ENCODE peak calls at places on chromosome 19, in five cellular contexts. One of them, this sample, is unnamed.
A peak's percentile ranks its signal among the peaks of the same experiment; 100 is the strongest.

GRCh38 chr19:30395283-30395682 is 23.1 kb downstream of the ZNF536 start:
- DNase-seq in activated CD8-positive, alpha-beta T cell treated with anti-CD3 and anti-CD28 coated beads for 36 hours: no peak
- DNase-seq in Kasumi-1: no peak
- DNase-seq in central memory CD4-positive, alpha-beta T cell: no peak
- DNase-seq in activated naive CD4-positive, alpha-beta T cell treated with Interleukin-2 at 50 U/mL for 16 hours: no peak
- DNase-seq in this sample: no peak

GRCh38 chr19:7900931-7901330 is 2.7 kb upstream of the MAP2K7 start:
- DNase-seq in activated CD8-positive, alpha-beta T cell treated with anti-CD3 and anti-CD28 coated beads for 36 hours: no peak
- DNase-seq in Kasumi-1: no peak
- DNase-seq in central memory CD4-positive, alpha-beta T cell: no peak
- DNase-seq in activated naive CD4-positive, alpha-beta T cell treated with Interleukin-2 at 50 U/mL for 16 hours: no peak
- DNase-seq in this sample: no peak

GRCh38 chr19:2199215-2199614 is 35.5 kb downstream of the DOT1L start:
- DNase-seq in activated CD8-positive, alpha-beta T cell treated with anti-CD3 and anti-CD28 coated beads for 36 hours: no peak
- DNase-seq in Kasumi-1: no peak
- DNase-seq in central memory CD4-positive, alpha-beta T cell: no peak
- DNase-seq in activated naive CD4-positive, alpha-beta T cell treated with Interleukin-2 at 50 U/mL for 16 hours: no peak
- DNase-seq in this sample: no peak

GRCh38 chr19:51479531-51480331 is 1.4 kb downstream of the CEACAM18 start:
- DNase-seq in activated CD8-positive, alpha-beta T cell treated with anti-CD3 and anti-CD28 coated beads for 36 hours: peak; percentile 77
- DNase-seq in Kasumi-1: no peak
- DNase-seq in central memory CD4-positive, alpha-beta T cell: no peak
- DNase-seq in activated naive CD4-positive, alpha-beta T cell treated with Interleukin-2 at 50 U/mL for 16 hours: peak; percentile 26
- DNase-seq in this sample: no peak

GRCh38 chr19:58393725-58394033 is 1.8 kb upstream of the RNF225 start:
- DNase-seq in activated CD8-positive, alpha-beta T cell treated with anti-CD3 and anti-CD28 coated beads for 36 hours: no peak
- DNase-seq in Kasumi-1: no peak
- DNase-seq in central memory CD4-positive, alpha-beta T cell: no peak
- DNase-seq in activated naive CD4-positive, alpha-beta T cell treated with Interleukin-2 at 50 U/mL for 16 hours: no peak
- DNase-seq in this sample: no peak

GRCh38 chr19:29548483-29549085 is 22.8 kb downstream of the VSTM2B start:
- DNase-seq in activated CD8-positive, alpha-beta T cell treated with anti-CD3 and anti-CD28 coated beads for 36 hours: no peak
- DNase-seq in Kasumi-1: no peak
- DNase-seq in central memory CD4-positive, alpha-beta T cell: no peak
- DNase-seq in activated naive CD4-positive, alpha-beta T cell treated with Interleukin-2 at 50 U/mL for 16 hours: no peak
- DNase-seq in this sample: no peak

GRCh38 chr19:32811151-32811550 is 58.4 kb downstream of the SLC7A9 start:
- DNase-seq in activated CD8-positive, alpha-beta T cell treated with anti-CD3 and anti-CD28 coated beads for 36 hours: no peak
- DNase-seq in Kasumi-1: no peak
- DNase-seq in central memory CD4-positive, alpha-beta T cell: no peak
- DNase-seq in activated naive CD4-positive, alpha-beta T cell treated with Interleukin-2 at 50 U/mL for 16 hours: no peak
- DNase-seq in this sample: no peak

GRCh38 chr19:35479278-35479677 is 11.0 kb downstream of the KRTDAP start:
- DNase-seq in activated CD8-positive, alpha-beta T cell treated with anti-CD3 and anti-CD28 coated beads for 36 hours: no peak
- DNase-seq in Kasumi-1: no peak
- DNase-seq in central memory CD4-positive, alpha-beta T cell: no peak
- DNase-seq in activated naive CD4-positive, alpha-beta T cell treated with Interleukin-2 at 50 U/mL for 16 hours: no peak
- DNase-seq in this sample: no peak

GRCh38 chr19:43726736-43727592 is 11.1 kb downstream of the IRGC start:
- DNase-seq in activated CD8-positive, alpha-beta T cell treated with anti-CD3 and anti-CD28 coated beads for 36 hours: no peak
- DNase-seq in Kasumi-1: peak; percentile 26
- DNase-seq in central memory CD4-positive, alpha-beta T cell: no peak
- DNase-seq in activated naive CD4-positive, alpha-beta T cell treated with Interleukin-2 at 50 U/mL for 16 hours: no peak
- DNase-seq in this sample: no peak

GRCh38 chr19:40219721-40220276 is 1.6 kb upstream of the TTC9B start:
- DNase-seq in activated CD8-positive, alpha-beta T cell treated with anti-CD3 and anti-CD28 coated beads for 36 hours: peak; percentile 30
- DNase-seq in Kasumi-1: no peak
- DNase-seq in central memory CD4-positive, alpha-beta T cell: no peak
- DNase-seq in activated naive CD4-positive, alpha-beta T cell treated with Interleukin-2 at 50 U/mL for 16 hours: no peak
- DNase-seq in this sample: no peak

GRCh38 chr19:38666662-38667448 is 19.4 kb downstream of the ACTN4 start:
- DNase-seq in activated CD8-positive, alpha-beta T cell treated with anti-CD3 and anti-CD28 coated beads for 36 hours: peak; percentile 52
- DNase-seq in Kasumi-1: peak; percentile 24
- DNase-seq in central memory CD4-positive, alpha-beta T cell: peak; percentile 33
- DNase-seq in activated naive CD4-positive, alpha-beta T cell treated with Interleukin-2 at 50 U/mL for 16 hours: peak; percentile 40
- DNase-seq in this sample: no peak